ENCODE peak calls at places on chromosome 1, in seven cellular contexts. I, V, Q, S, U, L and X are unnamed samples.

GRCh38 chr1:158735848-158736247 is 15.3 kb upstream of the OR6K3 start:
- DNase-seq in S (no peak), Q (no peak), I (no peak), L (no peak), V (no peak), U (no peak), X (no peak)

GRCh38 chr1:211517006-211517405 is 25.0 kb upstream of the RD3 start:
- DNase-seq in L (no peak), V (peak), Q (no peak), I (no peak), S (no peak), U (no peak), X (no peak)

GRCh38 chr1:238370600-238370999 is 479.9 kb upstream of the ZP4 start:
- DNase-seq in V (no peak), L (no peak), I (no peak), Q (no peak), S (no peak), U (no peak), X (no peak)

GRCh38 chr1:218430802-218431201 is 85.7 kb downstream of the TGFB2 start:
- DNase-seq in V (no peak), L (no peak), I (no peak), Q (no peak), U (peak), S (no peak), X (no peak)

GRCh38 chr1:181073638-181074037 is 14.9 kb upstream of the IER5 start:
- DNase-seq in U (peak), L (no peak), I (no peak), V (no peak), Q (no peak), S (no peak), X (no peak)

GRCh38 chr1:9294910-9295636 is 2.4 kb downstream of the SPSB1 start:
- DNase-seq in V (peak), S (no peak), L (no peak), I (peak), Q (no peak), U (peak), X (peak)

GRCh38 chr1:38166461-38166860 is 119.9 kb upstream of the POU3F1 start:
- DNase-seq in U (no peak), S (no peak), V (no peak), Q (no peak), L (no peak), I (no peak), X (no peak)

GRCh38 chr1:11927866-11928592 is 1.8 kb upstream of the KIAA2013 start:
- DNase-seq in V (no peak), S (no peak), U (no peak), I (no peak), L (no peak), Q (no peak), X (no peak)

GRCh38 chr1:45327644-45328515 is 1.2 kb downstream of the HPDL start:
- DNase-seq in Q (no peak), U (peak), L (no peak), I (peak), V (no peak), S (no peak), X (no peak)

GRCh38 chr1:245971711-245972085 is 535.4 kb downstream of the SMYD3 start:
- DNase-seq in L (no peak), S (no peak), I (no peak), U (peak), Q (no peak), V (no peak), X (no peak)

GRCh38 chr1:212949771-212950170 is 570 bp upstream of the VASH2 start:
- DNase-seq in L (no peak), U (no peak), S (no peak), I (no peak), Q (no peak), V (no peak), X (no peak)

GRCh38 chr1:113565621-113566020 is 175.3 kb downstream of the MAGI3 start:
- DNase-seq in S (no peak), I (no peak), U (no peak), L (no peak), V (no peak), Q (no peak), X (no peak)

GRCh38 chr1:94617957-94618739 is 76.6 kb upstream of the F3 start:
- DNase-seq in S (no peak), U (no peak), V (peak), I (no peak), L (no peak), Q (no peak), X (no peak)
- H3K4me3 ChIP-seq in S (no peak), U (no peak), V (no peak), I (no peak), L (no peak), Q (no peak), X (no peak)

GRCh38 chr1:23370270-23370743 is 671 bp upstream of the ZNF436 start:
- DNase-seq in V (no peak), Q (no peak), I (no peak), U (peak), S (no peak), L (no peak), X (no peak)
- H3K4me3 ChIP-seq in V (no peak), Q (no peak), I (peak), U (peak), S (peak), L (peak), X (no peak)

GRCh38 chr1:25022361-25023189 is 92.5 kb upstream of the RUNX3 start:
- DNase-seq in L (no peak), S (no peak), I (peak), Q (peak), U (peak), V (peak), X (peak)
- H3K4me3 ChIP-seq in L (peak), S (no peak), I (peak), Q (peak), U (no peak), V (no peak), X (peak)

GRCh38 chr1:24931481-24932221 is 1.6 kb upstream of the RUNX3 start:
- DNase-seq in I (no peak), U (no peak), S (no peak), L (no peak), V (no peak), Q (no peak), X (no peak)
- H3K4me3 ChIP-seq in I (peak), U (no peak), S (peak), L (peak), V (no peak), Q (no peak), X (peak)

DNA sequence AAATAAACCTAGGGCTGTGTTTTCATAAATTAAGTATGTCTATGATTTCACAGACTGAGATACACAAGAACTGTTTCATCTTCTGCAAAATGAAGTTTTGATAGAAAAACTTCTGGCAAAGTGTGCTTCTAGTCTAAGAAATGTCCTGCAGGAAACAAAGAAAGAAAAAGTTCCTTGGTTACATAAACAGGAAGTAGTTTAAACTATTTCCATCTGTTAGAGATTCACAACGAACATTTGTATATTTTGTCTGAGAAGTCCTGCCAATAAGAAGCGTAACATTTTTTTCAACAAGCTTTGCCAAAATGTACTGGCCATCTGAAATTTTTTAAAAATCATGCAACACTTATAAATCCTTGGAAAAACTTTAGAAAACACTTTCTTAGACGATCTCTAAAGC is 290.0 kb downstream of the LRRC40 start:
- DNase-seq in Q (no peak), I (no peak), S (no peak), V (no peak), L (no peak), U (peak), X (no peak)
- H3K4me3 ChIP-seq in Q (no peak), I (no peak), S (no peak), V (no peak), L (no peak), U (no peak), X (no peak)